ENCODE peak calls at places on chromosome 20, in five cellular contexts. A is aorta, R is germinal center, L is ascending aorta, D is AG09309. C is an unnamed sample.

GRCh38 chr20:14882157-14882556 is 544.7 kb upstream of the FLRT3 start:
- DNase-seq in A (no peak), R (no peak), L (no peak), D (no peak), C (no peak)

GRCh38 chr20:23132293-23132929 is 46.3 kb upstream of the CD93 start:
- DNase-seq in A (peak), R (no peak), L (no peak), D (no peak), C (no peak)

GRCh38 chr20:35329435-35330139 is 37.4 kb upstream of the FAM83C start:
- DNase-seq in A (no peak), R (peak), L (no peak), D (no peak), C (no peak)

GRCh38 chr20:3846740-3847418 is at the start of gene MAVS:
- DNase-seq in A (peak), R (peak), L (peak), D (no peak), C (peak)

GRCh38 chr20:22775671-22776139 is 191.3 kb upstream of the FOXA2 start:
- DNase-seq in A (no peak), R (no peak), L (no peak), D (no peak), C (no peak)

GRCh38 chr20:1375515-1375914 is 17.3 kb downstream of the FKBP1A start:
- DNase-seq in A (no peak), R (no peak), L (no peak), D (no peak), C (no peak)

GRCh38 chr20:59618131-59618530 is 13.8 kb downstream of the PHACTR3 start:
- DNase-seq in A (no peak), R (no peak), L (no peak), D (no peak), C (no peak)

GRCh38 chr20:60266184-60266823 is 308.1 kb downstream of the CDH26 start:
- DNase-seq in A (no peak), R (no peak), L (no peak), D (no peak), C (no peak)

GRCh38 chr20:40258931-40259330 is 430.1 kb downstream of the MAFB start:
- DNase-seq in A (no peak), R (no peak), L (no peak), D (no peak), C (no peak)

GRCh38 chr20:38109657-38110524 is 55.2 kb downstream of the TGM2 start:
- DNase-seq in A (peak), R (no peak), L (peak), D (peak), C (peak)

GRCh38 chr20:44279228-44279627 is 31.8 kb downstream of the FITM2 start:
- DNase-seq in A (no peak), R (no peak), L (no peak), D (peak), C (no peak)

GRCh38 chr20:32575805-32576204 is 9.3 kb downstream of the NOL4L start:
- DNase-seq in A (no peak), R (no peak), L (no peak), D (no peak), C (no peak)

GRCh38 chr20:9686455-9686854 is 152.4 kb downstream of the PAK5 start:
- DNase-seq in A (no peak), R (no peak), L (no peak), D (no peak), C (no peak)